ENCODE peak calls at places on chromosomes 6 and 20, in five cellular contexts. One of them, this sample, is unnamed.

GRCh38 chr6:135393289-135393688 is 104.3 kb downstream of the AHI1 start:
- DNase-seq in sigmoid colon: no peak
- DNase-seq in OCI-LY7: no peak
- DNase-seq in thoracic aorta: no peak
- DNase-seq in spleen: no peak
- DNase-seq in this sample: no peak

GRCh38 chr6:159533568-159533967 is 159.5 kb downstream of the SOD2 start:
- DNase-seq in sigmoid colon: no peak
- DNase-seq in thoracic aorta: no peak
- DNase-seq in OCI-LY7: no peak
- DNase-seq in spleen: no peak
- DNase-seq in this sample: no peak

GRCh38 chr6:27890351-27891299 is 21.6 kb downstream of the OR2B2 start:
- DNase-seq in sigmoid colon: no peak
- DNase-seq in spleen: peak; percentile 94
- DNase-seq in thoracic aorta: no peak
- DNase-seq in OCI-LY7: peak; percentile 94
- DNase-seq in this sample: peak; percentile 87

GRCh38 chr20:43853918-43854317 is 60.7 kb upstream of the TOX2 start:
- DNase-seq in OCI-LY7: no peak
- DNase-seq in sigmoid colon: no peak
- DNase-seq in thoracic aorta: no peak
- DNase-seq in spleen: no peak
- DNase-seq in this sample: no peak

GRCh38 chr6:109087661-109088264 is 6.9 kb downstream of the SESN1 start:
- DNase-seq in spleen: no peak
- DNase-seq in sigmoid colon: no peak
- DNase-seq in thoracic aorta: no peak
- DNase-seq in OCI-LY7: no peak
- DNase-seq in this sample: no peak

GRCh38 chr20:46695888-46696287 is 6.6 kb upstream of the TP53RK start:
- DNase-seq in sigmoid colon: no peak
- DNase-seq in OCI-LY7: no peak
- DNase-seq in thoracic aorta: no peak
- DNase-seq in spleen: no peak
- DNase-seq in this sample: no peak

GRCh38 chr6:52543729-52544324 is 33.0 kb downstream of the TRAM2 start:
- DNase-seq in OCI-LY7: no peak
- DNase-seq in thoracic aorta: no peak
- DNase-seq in spleen: no peak
- DNase-seq in sigmoid colon: no peak
- DNase-seq in this sample: no peak

GRCh38 chr20:63060057-63060991 is 53.6 kb upstream of the BHLHE23 start:
- DNase-seq in sigmoid colon: peak; percentile 53
- DNase-seq in thoracic aorta: no peak
- DNase-seq in OCI-LY7: no peak
- DNase-seq in spleen: peak; percentile 58
- DNase-seq in this sample: peak; percentile 8

GRCh38 chr6:129646617-129647016 is 63.4 kb downstream of the ARHGAP18 start:
- DNase-seq in spleen: no peak
- DNase-seq in thoracic aorta: no peak
- DNase-seq in OCI-LY7: no peak
- DNase-seq in sigmoid colon: no peak
- DNase-seq in this sample: no peak

GRCh38 chr20:12728782-12729181 is 280.0 kb upstream of the SPTLC3 start:
- DNase-seq in thoracic aorta: no peak
- DNase-seq in OCI-LY7: no peak
- DNase-seq in sigmoid colon: no peak
- DNase-seq in spleen: no peak
- DNase-seq in this sample: no peak

GRCh38 chr20:34473262-34473883 is 42.8 kb upstream of the DYNLRB1 start:
- DNase-seq in OCI-LY7: peak; percentile 65
- DNase-seq in spleen: no peak
- DNase-seq in thoracic aorta: no peak
- DNase-seq in sigmoid colon: no peak
- DNase-seq in this sample: no peak

GRCh38 chr20:43065299-43065698 is 124.4 kb downstream of the PTPRT start:
- DNase-seq in OCI-LY7: no peak
- DNase-seq in thoracic aorta: no peak
- DNase-seq in sigmoid colon: no peak
- DNase-seq in spleen: no peak
- DNase-seq in this sample: no peak

GRCh38 chr6:138517635-138518034 is 18.3 kb upstream of the NHSL1 start:
- DNase-seq in sigmoid colon: no peak
- DNase-seq in thoracic aorta: no peak
- DNase-seq in spleen: peak; percentile 84
- DNase-seq in OCI-LY7: peak; percentile 76
- DNase-seq in this sample: peak; percentile 61

GRCh38 chr20:58310291-58310782 is 822 bp downstream of the RAB22A start:
- DNase-seq in thoracic aorta: no peak
- DNase-seq in spleen: no peak
- DNase-seq in sigmoid colon: no peak
- DNase-seq in OCI-LY7: peak; percentile 38
- DNase-seq in this sample: no peak

GRCh38 chr6:53894086-53894485 is 99.3 kb downstream of the LRRC1 start:
- DNase-seq in spleen: no peak
- DNase-seq in sigmoid colon: peak; percentile 75
- DNase-seq in OCI-LY7: peak; percentile 21
- DNase-seq in thoracic aorta: no peak
- DNase-seq in this sample: no peak

GRCh38 chr20:24863356-24863755 is 85.7 kb upstream of the CST7 start:
- DNase-seq in thoracic aorta: no peak
- DNase-seq in sigmoid colon: no peak
- DNase-seq in OCI-LY7: no peak
- DNase-seq in spleen: no peak
- DNase-seq in this sample: no peak

GRCh38 chr6:103874575-103874974 is 985.1 kb downstream of the HACE1 start:
- DNase-seq in thoracic aorta: no peak
- DNase-seq in sigmoid colon: no peak
- DNase-seq in OCI-LY7: no peak
- DNase-seq in spleen: no peak
- DNase-seq in this sample: no peak

GRCh38 chr20:23449400-23449799 is 3.3 kb downstream of the CST11 start:
- DNase-seq in OCI-LY7: no peak
- DNase-seq in thoracic aorta: no peak
- DNase-seq in spleen: no peak
- DNase-seq in sigmoid colon: no peak
- DNase-seq in this sample: no peak

GRCh38 chr6:50862172-50862571 is 43.5 kb downstream of the TFAP2B start:
- DNase-seq in OCI-LY7: no peak
- DNase-seq in thoracic aorta: no peak
- DNase-seq in spleen: no peak
- DNase-seq in sigmoid colon: no peak
- DNase-seq in this sample: no peak

GRCh38 chr20:37758332-37758731 is 64.5 kb downstream of the CTNNBL1 start:
- DNase-seq in thoracic aorta: no peak
- DNase-seq in spleen: no peak
- DNase-seq in OCI-LY7: no peak
- DNase-seq in sigmoid colon: no peak
- DNase-seq in this sample: no peak

GRCh38 chr6:87152528-87152950 is 2.8 kb upstream of the ZNF292 start:
- DNase-seq in sigmoid colon: no peak
- DNase-seq in thoracic aorta: no peak
- DNase-seq in OCI-LY7: no peak
- DNase-seq in spleen: no peak
- DNase-seq in this sample: no peak

GRCh38 chr20:15760217-15760567 is 813.1 kb downstream of the KIF16B start:
- DNase-seq in spleen: no peak
- DNase-seq in OCI-LY7: no peak
- DNase-seq in thoracic aorta: no peak
- DNase-seq in sigmoid colon: no peak
- DNase-seq in this sample: no peak

GRCh38 chr6:1044040-1044836 is 267.7 kb upstream of the FOXQ1 start:
- DNase-seq in OCI-LY7: no peak
- DNase-seq in sigmoid colon: no peak
- DNase-seq in spleen: no peak
- DNase-seq in thoracic aorta: no peak
- DNase-seq in this sample: no peak

DNA sequence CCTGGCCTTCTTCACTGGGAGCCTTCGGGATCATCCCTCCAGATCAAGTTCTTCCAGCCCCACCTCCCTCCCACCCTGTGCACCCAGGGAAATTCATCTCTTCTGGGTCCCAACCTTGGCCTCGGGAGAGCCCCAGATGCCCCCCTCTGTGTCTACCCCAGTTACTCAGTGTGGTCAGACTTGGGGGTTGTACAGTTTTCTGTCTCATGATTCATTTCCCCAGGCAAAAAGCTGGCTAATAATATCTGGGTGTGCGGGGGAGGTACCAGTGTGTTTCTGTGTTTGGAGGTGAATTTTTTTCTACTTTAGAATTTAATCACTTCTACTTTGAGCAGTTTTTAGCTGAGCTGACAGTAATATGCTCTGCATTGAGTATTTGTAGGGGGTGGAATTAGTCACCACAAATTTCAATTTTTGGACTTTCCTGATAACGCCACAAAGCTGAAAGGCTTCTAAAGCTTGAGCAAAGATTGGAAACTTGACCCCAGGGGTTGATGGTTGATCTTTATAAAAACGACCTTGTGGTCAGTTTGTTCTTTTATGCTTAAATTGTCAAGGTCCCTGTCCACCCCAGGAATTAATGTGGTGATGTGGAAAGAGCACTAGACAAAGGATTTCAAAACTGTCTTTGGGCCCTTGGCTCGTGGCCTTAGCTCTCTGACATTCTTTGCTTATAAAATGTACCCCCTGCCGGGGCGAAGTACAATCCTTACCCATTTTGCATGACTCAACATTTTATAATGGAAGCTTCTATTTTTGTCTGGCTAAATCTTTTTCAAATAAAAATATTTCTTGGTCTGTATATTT is 284.7 kb upstream of the TAB2 start:
- DNase-seq in thoracic aorta: no peak
- DNase-seq in sigmoid colon: no peak
- DNase-seq in spleen: no peak
- DNase-seq in OCI-LY7: no peak
- DNase-seq in this sample: no peak
- H3K4me3 ChIP-seq in thoracic aorta: peak overlapping the region; percentile 22
- H3K4me3 ChIP-seq in sigmoid colon: no peak overlapping the region
- H3K4me3 ChIP-seq in spleen: no peak overlapping the region
- H3K4me3 ChIP-seq in OCI-LY7: no peak overlapping the region
- H3K4me3 ChIP-seq in this sample: no peak overlapping the region

DNA sequence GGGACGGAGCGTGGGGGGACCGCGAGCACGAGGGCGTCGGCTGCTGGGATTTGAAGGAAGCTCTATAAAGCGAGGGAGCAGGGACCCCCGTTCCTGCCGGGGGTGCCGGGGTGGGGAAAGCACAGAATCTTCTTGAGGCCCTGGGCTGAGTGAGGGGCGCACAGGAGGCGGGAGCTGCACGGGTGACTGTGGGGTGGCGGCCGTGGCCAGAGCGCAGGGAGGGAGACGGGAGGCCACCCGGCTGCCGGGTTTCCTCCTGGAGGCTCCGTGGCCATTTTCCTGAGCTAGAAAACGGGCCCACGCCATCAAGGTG is 385.1 kb downstream of the SMOC2 start:
- DNase-seq in thoracic aorta: no peak
- DNase-seq in OCI-LY7: no peak
- DNase-seq in spleen: no peak
- DNase-seq in sigmoid colon: no peak
- DNase-seq in this sample: no peak
- H3K27ac ChIP-seq in thoracic aorta: no peak overlapping the region
- H3K27ac ChIP-seq in OCI-LY7: no peak overlapping the region
- H3K27ac ChIP-seq in spleen: no peak overlapping the region
- H3K27ac ChIP-seq in sigmoid colon: no peak overlapping the region
- H3K27ac ChIP-seq in this sample: no peak overlapping the region

DNA sequence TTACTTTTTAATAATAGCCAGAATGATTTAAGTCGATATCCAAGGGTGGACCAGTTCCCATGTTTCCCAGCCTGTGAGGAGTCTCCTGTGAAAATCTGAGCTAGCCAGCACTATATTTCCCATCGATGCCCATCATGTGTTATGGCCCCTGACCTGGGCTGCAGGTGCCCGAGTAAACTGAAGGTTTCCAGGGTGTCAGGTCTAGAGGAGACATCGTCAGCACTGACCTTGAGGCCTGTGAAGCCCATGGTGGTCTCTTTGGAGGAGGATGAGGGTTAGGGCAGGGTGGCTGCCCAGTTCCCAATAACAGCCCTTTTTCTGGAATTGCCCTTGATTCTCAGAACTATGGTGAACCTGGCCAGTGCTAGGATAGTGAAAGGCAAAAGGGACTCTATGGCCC is 63.0 kb upstream of the TOP1 start:
- DNase-seq in OCI-LY7: no peak
- DNase-seq in sigmoid colon: peak; percentile 20
- DNase-seq in thoracic aorta: no peak
- DNase-seq in spleen: no peak
- DNase-seq in this sample: no peak
- TF ChIP-seq CTCF in OCI-LY7: no peak
- TF ChIP-seq CTCF in sigmoid colon: no peak
- TF ChIP-seq CTCF in thoracic aorta: no peak
- TF ChIP-seq CTCF in spleen: no peak
- TF ChIP-seq CTCF in this sample: no peak

GRCh38 chr6:11727356-11727755 is 51.2 kb downstream of the ADTRP start:
- DNase-seq in thoracic aorta: no peak
- DNase-seq in spleen: no peak
- DNase-seq in sigmoid colon: no peak
- DNase-seq in OCI-LY7: no peak
- DNase-seq in this sample: no peak

GRCh38 chr6:11718461-11718860 is 60.1 kb downstream of the ADTRP start:
- DNase-seq in spleen: no peak
- DNase-seq in thoracic aorta: no peak
- DNase-seq in OCI-LY7: no peak
- DNase-seq in sigmoid colon: no peak
- DNase-seq in this sample: no peak

GRCh38 chr6:11722224-11722623 is 56.4 kb downstream of the ADTRP start:
- DNase-seq in spleen: no peak
- DNase-seq in sigmoid colon: no peak
- DNase-seq in thoracic aorta: no peak
- DNase-seq in OCI-LY7: no peak
- DNase-seq in this sample: no peak

GRCh38 chr6:11718031-11718430 is 60.6 kb downstream of the ADTRP start:
- DNase-seq in thoracic aorta: no peak
- DNase-seq in sigmoid colon: no peak
- DNase-seq in spleen: no peak
- DNase-seq in OCI-LY7: no peak
- DNase-seq in this sample: no peak

DNA sequence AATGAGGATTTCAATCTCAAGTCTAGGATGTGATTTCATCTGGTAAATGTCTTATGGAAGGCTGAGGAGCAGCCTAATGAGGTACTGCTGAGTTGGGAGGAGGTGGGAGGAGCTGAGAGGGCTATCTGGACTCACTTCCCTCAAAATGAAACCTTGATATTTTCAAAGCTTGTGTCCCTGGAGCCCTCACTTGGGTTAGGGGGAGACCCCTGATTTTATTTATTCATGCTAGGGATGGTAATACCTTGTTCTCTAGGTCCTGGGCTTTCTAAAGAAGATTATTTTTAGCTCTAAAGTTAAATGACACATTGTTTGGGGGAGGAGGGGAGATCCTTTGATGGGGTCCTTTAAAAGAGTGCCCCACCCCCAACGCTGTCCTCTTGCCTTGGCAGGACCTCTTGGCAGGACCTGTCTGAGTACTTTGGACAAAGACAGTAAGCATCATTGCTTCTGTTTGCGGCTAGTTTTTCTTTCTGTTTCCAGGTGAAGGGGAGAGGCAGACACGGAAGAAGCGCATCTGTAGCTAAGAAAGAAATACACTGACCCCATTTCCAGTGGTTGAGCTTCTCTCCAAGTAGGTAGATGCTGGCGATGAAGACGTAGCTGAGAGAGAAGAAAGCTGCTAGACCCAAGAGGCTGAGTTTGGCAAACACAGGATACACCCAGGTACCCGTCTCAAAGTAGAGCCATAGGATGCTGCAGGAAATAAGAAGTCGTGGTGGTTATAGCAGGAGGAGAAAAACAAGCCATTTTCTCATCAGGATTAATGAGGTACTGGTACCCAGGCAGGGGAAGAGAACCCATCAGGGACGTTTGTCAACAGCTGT is 55.6 kb downstream of the ADTRP start:
- DNase-seq in OCI-LY7: no peak
- DNase-seq in spleen: no peak
- DNase-seq in thoracic aorta: no peak
- DNase-seq in sigmoid colon: no peak
- DNase-seq in this sample: no peak
- H3K4me3 ChIP-seq in OCI-LY7: no peak overlapping the region
- H3K4me3 ChIP-seq in spleen: no peak overlapping the region
- H3K4me3 ChIP-seq in thoracic aorta: no peak overlapping the region
- H3K4me3 ChIP-seq in sigmoid colon: no peak overlapping the region
- H3K4me3 ChIP-seq in this sample: no peak overlapping the region

This sample was measured in upper lobe of left lung.